ENCODE peak calls at places on chromosomes 13 and 19, in ten cellular contexts. R is ascending aorta, I is foreskin fibroblast, P is left ventricle myocardium inferior, G is breast epithelium, C is psoas muscle, F is cardiac fibroblast, O is astrocyte of the cerebellum, Z is NB4, T is AG04450. L is an unnamed sample.

GRCh38 chr19:4730740-4731171 is 7.1 kb upstream of the DPP9 start:
- DNase-seq in R (no peak), I (no peak), P (no peak), G (no peak), C (no peak), F (peak), O (no peak), Z (peak), T (no peak), L (no peak)

GRCh38 chr19:56333506-56333905 is 18.9 kb upstream of the ZSCAN5A start:
- DNase-seq in R (no peak), I (peak), P (no peak), G (no peak), C (no peak), F (peak), O (peak), Z (peak), T (peak), L (peak)

GRCh38 chr13:46479691-46480090 is 73.3 kb upstream of the LRCH1 start:
- DNase-seq in R (no peak), I (no peak), P (no peak), G (no peak), C (no peak), F (no peak), O (no peak), Z (no peak), T (no peak), L (no peak)

GRCh38 chr13:110185696-110186095 is 121.3 kb downstream of the COL4A1 start:
- DNase-seq in R (no peak), I (no peak), P (no peak), G (no peak), C (no peak), F (peak), O (peak), Z (no peak), T (no peak), L (no peak)

GRCh38 chr13:92806215-92806614 is 420.4 kb upstream of the GPC6 start:
- DNase-seq in R (no peak), I (no peak), P (no peak), G (no peak), C (no peak), F (peak), O (no peak), Z (peak), T (no peak), L (peak)

GRCh38 chr19:48424694-48425219 is 21.0 kb upstream of the GRWD1 start:
- DNase-seq in R (no peak), I (peak), P (no peak), G (no peak), C (no peak), F (peak), O (no peak), Z (peak), T (no peak), L (peak)

GRCh38 chr19:58407658-58408151 is 744 bp upstream of the ZNF584 start:
- DNase-seq in R (no peak), I (no peak), P (no peak), G (no peak), C (no peak), F (no peak), O (no peak), Z (no peak), T (no peak), L (no peak)

GRCh38 chr19:8161135-8161646 is 11.8 kb upstream of the FBN3 start:
- DNase-seq in R (no peak), I (no peak), P (no peak), G (no peak), C (no peak), F (peak), O (no peak), Z (peak), T (no peak), L (no peak)

GRCh38 chr19:2055871-2056809 is 5.1 kb upstream of the MKNK2 start:
- DNase-seq in R (no peak), I (peak), P (peak), G (peak), C (peak), F (peak), O (no peak), Z (no peak), T (no peak), L (peak)

GRCh38 chr13:106393776-106394175 is 141.7 kb downstream of the EFNB2 start:
- DNase-seq in R (no peak), I (peak), P (no peak), G (no peak), C (no peak), F (peak), O (no peak), Z (no peak), T (no peak), L (peak)

GRCh38 chr13:98420560-98421175 is 156.2 kb downstream of the STK24 start:
- DNase-seq in R (no peak), I (no peak), P (no peak), G (no peak), C (no peak), F (no peak), O (no peak), Z (no peak), T (no peak), L (no peak)

GRCh38 chr19:49997709-49998108 is 27.5 kb downstream of the VRK3 start:
- DNase-seq in R (no peak), I (no peak), P (no peak), G (no peak), C (no peak), F (peak), O (no peak), Z (peak), T (no peak), L (peak)

GRCh38 chr19:19661675-19662251 is 1.7 kb downstream of the ATP13A1 start:
- DNase-seq in R (no peak), I (no peak), P (no peak), G (no peak), C (no peak), F (no peak), O (no peak), Z (peak), T (no peak), L (no peak)

GRCh38 chr19:33193864-33194362 is at the start of gene LRP3:
- DNase-seq in R (no peak), I (no peak), P (peak), G (no peak), C (peak), F (peak), O (no peak), Z (peak), T (no peak), L (no peak)

GRCh38 chr19:17419154-17419490 is 725 bp upstream of the MVB12A start:
- DNase-seq in R (no peak), I (no peak), P (no peak), G (no peak), C (no peak), F (no peak), O (no peak), Z (peak), T (no peak), L (no peak)

GRCh38 chr13:90792335-90792734 is 555.2 kb upstream of the MIR17HG start:
- DNase-seq in R (no peak), I (no peak), P (no peak), G (no peak), C (no peak), F (peak), O (no peak), Z (no peak), T (no peak), L (peak)

GRCh38 chr19:48400018-48400742 is 6.7 kb downstream of the GRIN2D start:
- DNase-seq in R (no peak), I (peak), P (peak), G (no peak), C (peak), F (peak), O (no peak), Z (peak), T (no peak), L (peak)

GRCh38 chr13:67632590-67632989 is 402.5 kb upstream of the PCDH9 start:
- DNase-seq in R (no peak), I (peak), P (no peak), G (no peak), C (no peak), F (no peak), O (no peak), Z (peak), T (no peak), L (no peak)

GRCh38 chr13:46982856-46983582 is 86.2 kb upstream of the HTR2A start:
- DNase-seq in R (no peak), I (no peak), P (no peak), G (no peak), C (no peak), F (no peak), O (no peak), Z (peak), T (no peak), L (no peak)

GRCh38 chr19:33876619-33877018 is 79.9 kb downstream of the KCTD15 start:
- DNase-seq in R (no peak), I (no peak), P (no peak), G (no peak), C (no peak), F (no peak), O (no peak), Z (no peak), T (no peak), L (no peak)

GRCh38 chr13:34038326-34039068 is 220.5 kb downstream of the RFC3 start:
- DNase-seq in R (no peak), I (no peak), P (no peak), G (no peak), C (no peak), F (no peak), O (no peak), Z (no peak), T (no peak), L (no peak)
- H3K4me3 ChIP-seq in R (no peak), I (no peak), P (no peak), G (no peak), C (no peak), F (no peak), O (no peak), Z (no peak), T (no peak), L (no peak)

GRCh38 chr13:21813844-21814243 is 143.0 kb downstream of the FGF9 start:
- DNase-seq in R (no peak), I (no peak), P (no peak), G (no peak), C (no peak), F (no peak), O (no peak), Z (no peak), T (no peak), L (peak)

GRCh38 chr13:21817878-21818277 is 147.0 kb downstream of the FGF9 start:
- DNase-seq in R (no peak), I (no peak), P (no peak), G (no peak), C (no peak), F (no peak), O (no peak), Z (no peak), T (no peak), L (no peak)

GRCh38 chr13:21812192-21812626 is 141.3 kb downstream of the FGF9 start:
- DNase-seq in R (no peak), I (no peak), P (no peak), G (peak), C (no peak), F (no peak), O (no peak), Z (no peak), T (no peak), L (no peak)

GRCh38 chr13:21813110-21813509 is 142.2 kb downstream of the FGF9 start:
- DNase-seq in R (no peak), I (no peak), P (no peak), G (no peak), C (no peak), F (no peak), O (no peak), Z (no peak), T (no peak), L (no peak)
- TF ChIP-seq CTCF in R (no peak), I (no peak), P (no peak), G (no peak), C (no peak), F (no peak), O (no peak), Z (peak), T (no peak), L (no peak)

GRCh38 chr13:28349901-28350654 is 144.8 kb downstream of the FLT1 start:
- DNase-seq in R (no peak), I (no peak), P (no peak), G (no peak), C (no peak), F (no peak), O (no peak), Z (no peak), T (no peak), L (no peak)
- H3K4me3 ChIP-seq in R (no peak), I (no peak), P (no peak), G (no peak), C (no peak), F (no peak), O (no peak), Z (no peak), T (no peak), L (no peak)

DNA sequence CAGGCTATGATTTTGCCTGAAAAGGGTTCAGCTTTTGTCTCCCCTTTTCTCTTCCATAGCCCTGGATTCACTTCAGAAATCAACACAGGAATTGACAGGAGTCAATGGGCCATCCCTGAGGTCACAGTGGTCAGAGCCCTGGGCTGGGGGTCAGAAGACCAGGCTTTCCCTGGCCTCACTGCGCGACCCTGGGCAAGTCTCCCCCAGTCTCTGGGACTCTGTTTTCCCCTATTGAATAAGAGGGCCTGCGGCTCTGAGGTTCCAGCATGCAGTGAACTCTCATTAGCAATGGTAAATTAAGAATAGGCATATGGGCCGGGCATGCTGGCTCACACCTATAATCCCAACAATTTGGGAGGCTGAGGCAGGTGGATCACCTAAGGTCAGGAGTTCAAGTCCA is 30.7 kb upstream of the VSTM2B start:
- DNase-seq in R (no peak), I (no peak), P (no peak), G (no peak), C (no peak), F (no peak), O (no peak), Z (no peak), T (no peak), L (no peak)
- TF ChIP-seq CTCF in R (no peak), I (no peak), P (no peak), G (no peak), C (no peak), F (no peak), O (no peak), Z (no peak), T (no peak), L (no peak)

GRCh38 chr13:32254416-32254815 is 60.7 kb downstream of the ZAR1L start:
- DNase-seq in R (no peak), I (no peak), P (no peak), G (no peak), C (no peak), F (no peak), O (no peak), Z (no peak), T (no peak), L (peak)

GRCh38 chr13:32255744-32256120 is 59.4 kb downstream of the ZAR1L start:
- DNase-seq in R (no peak), I (no peak), P (no peak), G (no peak), C (no peak), F (peak), O (no peak), Z (no peak), T (no peak), L (no peak)

GRCh38 chr13:32254916-32255743 is 60.0 kb downstream of the ZAR1L start:
- DNase-seq in R (no peak), I (no peak), P (no peak), G (no peak), C (no peak), F (no peak), O (no peak), Z (no peak), T (no peak), L (peak)

GRCh38 chr13:32252812-32253440 is 62.2 kb downstream of the ZAR1L start:
- DNase-seq in R (no peak), I (no peak), P (no peak), G (no peak), C (no peak), F (no peak), O (no peak), Z (no peak), T (no peak), L (no peak)

DNA sequence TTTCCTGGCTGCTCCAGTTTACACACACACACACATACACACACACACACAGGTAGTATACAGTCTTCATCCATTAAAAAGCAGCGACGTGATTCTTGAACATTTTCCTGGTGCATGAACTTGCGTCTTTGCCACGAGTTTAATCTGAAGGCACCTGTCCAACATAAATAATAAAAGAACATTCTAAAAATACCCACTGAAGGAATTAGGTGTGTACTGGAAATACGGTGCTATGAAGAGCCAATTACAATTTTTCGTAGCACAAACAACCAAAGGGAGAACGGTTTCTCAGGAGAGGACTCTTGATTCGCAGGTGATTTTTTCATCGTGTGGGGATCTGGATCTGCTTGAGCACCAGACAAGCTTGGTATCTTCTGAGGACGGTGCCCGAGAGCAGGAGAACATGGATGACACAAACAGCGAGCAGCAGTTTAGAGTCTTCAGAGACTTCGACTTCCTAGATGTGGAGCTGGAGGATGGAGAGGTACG is 61.2 kb downstream of the ZAR1L start:
- DNase-seq in R (no peak), I (no peak), P (no peak), G (no peak), C (no peak), F (no peak), O (no peak), Z (no peak), T (no peak), L (no peak)
- H3K4me3 ChIP-seq in R (peak), I (no peak), P (peak), G (peak), C (peak), F (no peak), O (no peak), Z (no peak), T (no peak), L (peak)

DNA sequence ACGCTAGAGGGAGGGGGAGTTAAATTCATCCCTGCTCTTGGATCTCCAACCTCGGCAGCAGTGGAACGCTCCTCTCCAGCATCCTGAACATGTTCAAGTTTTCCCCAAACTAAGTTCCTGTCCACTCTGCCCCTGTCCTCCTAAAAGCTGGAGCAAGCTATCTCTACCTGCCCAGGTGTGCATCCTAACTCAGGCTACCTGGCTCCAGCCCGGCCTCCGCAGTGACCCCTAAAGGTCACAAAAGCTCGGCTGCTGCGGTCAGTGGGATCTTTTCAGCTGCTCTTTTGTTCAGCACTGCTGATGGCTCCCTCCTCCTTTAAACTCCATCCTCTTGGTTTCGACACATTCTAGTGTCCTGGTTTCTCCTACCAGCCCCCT is 1.4 kb downstream of the DCUN1D2 start:
- DNase-seq in R (no peak), I (no peak), P (no peak), G (no peak), C (no peak), F (no peak), O (no peak), Z (no peak), T (no peak), L (no peak)
- TF ChIP-seq CTCF in R (no peak), I (no peak), P (no peak), G (no peak), C (no peak), F (no peak), O (no peak), Z (no peak), T (no peak), L (no peak)